ENCODE peak calls at places on chromosome 4, in five cellular contexts. R, U, J, W and H are unnamed samples. For H3K9me3, the result is how much of the 10 kb centered on the place peaks cover.

GRCh38 chr4:37847311-37847710 is 20.8 kb downstream of the PGM2 start:
- DNase-seq in R (no peak), U (no peak), J (no peak), W (no peak), H (no peak)

GRCh38 chr4:173169428-173170209 is 1.0 kb downstream of the GALNT7 start:
- DNase-seq in R (peak), U (no peak), J (peak), W (peak), H (peak)

GRCh38 chr4:126955292-126956191 is 677.2 kb upstream of the INTU start:
- DNase-seq in R (no peak), U (no peak), J (no peak), W (no peak), H (no peak)

GRCh38 chr4:24693636-24694035 is 101.7 kb upstream of the SOD3 start:
- DNase-seq in R (no peak), U (no peak), J (no peak), W (no peak), H (no peak)

GRCh38 chr4:38243385-38244053 is 283.3 kb downstream of the PTTG2 start:
- DNase-seq in R (no peak), U (no peak), J (no peak), W (no peak), H (no peak)

GRCh38 chr4:6474705-6475457 is 2.5 kb upstream of the PPP2R2C start:
- DNase-seq in R (no peak), U (no peak), J (no peak), W (no peak), H (no peak)

GRCh38 chr4:157043131-157043530 is 32.8 kb upstream of the GLRB start:
- DNase-seq in R (peak), U (no peak), J (no peak), W (no peak), H (no peak)

GRCh38 chr4:164874791-164875190 is 2.2 kb upstream of the APELA start:
- DNase-seq in R (no peak), U (no peak), J (no peak), W (no peak), H (no peak)

GRCh38 chr4:184433258-184433892 is 41.0 kb downstream of the IRF2 start:
- DNase-seq in R (no peak), U (no peak), J (no peak), W (no peak), H (no peak)

GRCh38 chr4:55296076-55296475 is 50.0 kb upstream of the SRD5A3 start:
- DNase-seq in R (no peak), U (no peak), J (no peak), W (no peak), H (no peak)

GRCh38 chr4:27666943-27667342 is 806.3 kb downstream of the STIM2 start:
- DNase-seq in R (peak), U (no peak), J (no peak), W (no peak), H (no peak)

GRCh38 chr4:1752284-1753041 is 31.1 kb downstream of the TACC3 start:
- DNase-seq in R (no peak), U (no peak), J (peak), W (peak), H (no peak)

GRCh38 chr4:3017504-3017903 is 54.1 kb downstream of the GRK4 start:
- DNase-seq in R (no peak), U (no peak), J (no peak), W (no peak), H (no peak)

GRCh38 chr4:116323606-116324005 is 761.8 kb downstream of the TRAM1L1 start:
- DNase-seq in R (no peak), U (no peak), J (no peak), W (no peak), H (no peak)

GRCh38 chr4:140240237-140240636 is 86.3 kb upstream of the MAML3 start:
- DNase-seq in R (no peak), U (no peak), J (no peak), W (no peak), H (no peak)

GRCh38 chr4:22237846-22238513 is 277.9 kb downstream of the ADGRA3 start:
- DNase-seq in R (no peak), U (no peak), J (no peak), W (no peak), H (no peak)

GRCh38 chr4:79232555-79232954 is 93.3 kb downstream of the NAA11 start:
- DNase-seq in R (peak), U (no peak), J (no peak), W (no peak), H (no peak)

GRCh38 chr4:121934635-121935034 is 17.2 kb downstream of the TRPC3 start:
- DNase-seq in R (no peak), U (no peak), J (no peak), W (no peak), H (no peak)

GRCh38 chr4:174522183-174523002 is at the start of gene HPGD:
- DNase-seq in R (peak), U (no peak), J (peak), W (peak), H (peak)

GRCh38 chr4:25925486-25926201 is 11.6 kb downstream of the SMIM20 start:
- DNase-seq in R (peak), U (no peak), J (peak), W (peak), H (no peak)

GRCh38 chr4:73853246-73853704 is at the start of gene PF4V1:
- DNase-seq in R (no peak), U (no peak), J (peak), W (peak), H (no peak)

GRCh38 chr4:40314951-40315350 is 20.2 kb upstream of the CHRNA9 start:
- DNase-seq in R (no peak), U (peak), J (no peak), W (no peak), H (no peak)

GRCh38 chr4:159400782-159401712 is 298.2 kb downstream of the RAPGEF2 start:
- DNase-seq in R (peak), U (no peak), J (no peak), W (no peak), H (no peak)

GRCh38 chr4:119240128-119240527 is 27.6 kb downstream of the USP53 start:
- DNase-seq in R (no peak), U (no peak), J (no peak), W (no peak), H (no peak)

GRCh38 chr4:121764303-121764701 is 662 bp downstream of the SMIM43 start:
- DNase-seq in R (no peak), U (no peak), J (no peak), W (no peak), H (no peak)

GRCh38 chr4:16693040-16693506 is 205.4 kb downstream of the LDB2 start:
- DNase-seq in R (no peak), U (no peak), J (no peak), W (no peak), H (no peak)

GRCh38 chr4:913280-913618 is 18.9 kb downstream of the GAK start:
- DNase-seq in R (no peak), U (no peak), J (no peak), W (no peak), H (no peak)

GRCh38 chr4:184408021-184408710 is 66.2 kb downstream of the IRF2 start:
- DNase-seq in R (peak), U (no peak), J (no peak), W (no peak), H (no peak)

GRCh38 chr4:169283114-169283509 is 12.4 kb upstream of the SH3RF1 start:
- DNase-seq in R (peak), U (peak), J (no peak), W (no peak), H (no peak)

GRCh38 chr4:22587253-22587652 is 71.4 kb upstream of the ADGRA3 start:
- DNase-seq in R (no peak), U (no peak), J (no peak), W (no peak), H (no peak)

GRCh38 chr4:173074501-173074946 is 94.1 kb upstream of the GALNT7 start:
- DNase-seq in R (peak), U (peak), J (no peak), W (peak), H (no peak)

GRCh38 chr4:76377922-76378321 is 43.0 kb downstream of the CCDC158 start:
- DNase-seq in R (peak), U (no peak), J (peak), W (peak), H (no peak)

GRCh38 chr4:5974321-5974720 is 43.9 kb downstream of the C4orf50 start:
- DNase-seq in R (no peak), U (no peak), J (no peak), W (peak), H (no peak)

GRCh38 chr4:23856630-23857029 is 33.2 kb downstream of the PPARGC1A start:
- DNase-seq in R (no peak), U (no peak), J (peak), W (peak), H (no peak)

GRCh38 chr4:87101543-87102199 is 118.7 kb downstream of the KLHL8 start:
- DNase-seq in R (no peak), U (no peak), J (no peak), W (no peak), H (no peak)

GRCh38 chr4:122815248-122815647 is 11.4 kb upstream of the FGF2 start:
- DNase-seq in R (no peak), U (no peak), J (no peak), W (no peak), H (no peak)

GRCh38 chr4:186485621-186486062 is 69.7 kb downstream of the MTNR1A start:
- DNase-seq in R (peak), U (no peak), J (no peak), W (no peak), H (no peak)

GRCh38 chr4:147480891-147481576 is at the start of gene EDNRA:
- DNase-seq in R (peak), U (no peak), J (peak), W (no peak), H (no peak)

GRCh38 chr4:124633285-124633941 is 79.1 kb downstream of the ANKRD50 start:
- DNase-seq in R (peak), U (no peak), J (no peak), W (no peak), H (no peak)

GRCh38 chr4:68342139-68342538 is 7.8 kb downstream of the YTHDC1 start:
- DNase-seq in R (peak), U (no peak), J (peak), W (no peak), H (no peak)

DNA sequence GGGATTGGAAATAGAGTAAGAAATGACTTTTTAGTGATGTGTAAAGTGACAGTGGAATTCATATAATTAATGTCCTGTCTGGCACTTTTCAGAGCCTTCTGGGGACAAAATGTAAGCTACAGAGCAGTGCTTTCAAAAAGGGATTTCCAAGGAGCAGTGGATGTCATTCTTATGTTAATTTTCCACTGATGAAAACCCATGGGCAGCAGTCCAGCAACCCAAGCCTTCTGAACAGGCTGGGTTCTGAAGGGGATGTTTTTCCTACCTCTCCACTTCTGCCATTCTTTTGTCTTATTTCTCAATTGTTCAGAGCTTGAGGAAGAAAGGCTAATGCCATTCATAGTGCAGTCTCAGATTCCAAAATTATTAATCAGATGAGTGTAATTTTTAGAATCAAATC is 717.7 kb upstream of the HS3ST1 start:
- DNase-seq in R (no peak), U (no peak), J (no peak), W (no peak), H (no peak)
- H3K9me3 ChIP-seq in R (under half), U (under half), J (under half), W (under half), H (under half)

GRCh38 chr4:183388777-183389176 is 55.7 kb upstream of the CDKN2AIP start:
- DNase-seq in R (no peak), U (no peak), J (no peak), W (no peak), H (no peak)

GRCh38 chr4:183388021-183388420 is 56.4 kb upstream of the CDKN2AIP start:
- DNase-seq in R (no peak), U (no peak), J (no peak), W (no peak), H (no peak)

GRCh38 chr4:183384516-183384915 is 59.9 kb upstream of the CDKN2AIP start:
- DNase-seq in R (no peak), U (no peak), J (no peak), W (no peak), H (no peak)

GRCh38 chr4:183383606-183384005 is 60.8 kb upstream of the CDKN2AIP start:
- DNase-seq in R (no peak), U (no peak), J (no peak), W (no peak), H (no peak)

GRCh38 chr4:183384983-183385382 is 59.5 kb upstream of the CDKN2AIP start:
- DNase-seq in R (no peak), U (no peak), J (no peak), W (no peak), H (no peak)
- H3K9me3 ChIP-seq in R (under half), U (under half), J (under half), W (under half), H (under half)

DNA sequence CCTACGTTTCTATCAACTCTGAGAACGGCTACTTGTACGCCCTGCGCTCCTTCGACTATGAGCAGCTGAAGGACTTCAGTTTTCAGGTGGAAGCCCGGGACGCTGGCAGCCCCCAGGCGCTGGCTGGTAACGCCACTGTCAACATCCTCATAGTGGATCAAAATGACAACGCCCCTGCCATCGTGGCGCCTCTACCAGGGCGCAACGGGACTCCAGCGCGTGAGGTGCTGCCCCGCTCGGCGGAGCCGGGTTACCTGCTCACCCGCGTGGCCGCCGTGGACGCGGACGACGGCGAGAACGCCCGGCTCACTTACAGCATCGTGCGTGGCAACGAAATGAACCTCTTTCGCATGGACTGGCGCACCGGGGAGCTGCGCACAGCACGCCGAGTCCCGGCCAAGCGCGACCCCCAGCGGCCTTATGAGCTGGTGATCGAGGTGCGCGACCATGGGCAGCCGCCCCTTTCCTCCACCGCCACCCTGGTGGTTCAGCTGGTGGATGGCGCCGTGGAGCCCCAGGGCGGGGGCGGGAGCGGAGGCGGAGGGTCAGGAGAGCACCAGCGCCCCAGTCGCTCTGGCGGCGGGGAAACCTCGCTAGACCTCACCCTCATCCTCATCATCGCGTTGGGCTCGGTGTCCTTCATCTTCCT is 2.7 kb downstream of the PCDH10 start:
- DNase-seq in R (peak), U (no peak), J (no peak), W (no peak), H (no peak)
- H3K9me3 ChIP-seq in R (under half), U (under half), J (under half), W (under half), H (under half)

GRCh38 chr4:97366661-97367060 is 776.6 kb downstream of the STPG2 start:
- DNase-seq in R (no peak), U (no peak), J (no peak), W (no peak), H (no peak)
- H3K9me3 ChIP-seq in R (under half), U (under half), J (under half), W (under half), H (under half)